ENCODE peak calls at places on chromosomes 12 and 14, in four cellular contexts. O is body of pancreas; E is CD8-positive, alpha-beta T cell; N is lower lobe of right lung. Z is an unnamed sample. For H3K4me1, the result is how much of the 10 kb centered on the place peaks cover.

GRCh38 chr12:98727196-98727595 is 82.1 kb downstream of the APAF1 start:
- DNase-seq in O (no peak), E (no peak), N (no peak), Z (no peak)

GRCh38 chr14:65462411-65462810 is 49.9 kb downstream of the FUT8 start:
- DNase-seq in O (no peak), E (no peak), N (no peak), Z (no peak)

GRCh38 chr12:92146497-92146828 is 817 bp upstream of the BTG1 start:
- DNase-seq in O (no peak), E (no peak), N (no peak), Z (no peak)

GRCh38 chr14:102371361-102371760 is 8.6 kb downstream of the TECPR2 start:
- DNase-seq in O (no peak), E (no peak), N (no peak), Z (no peak)

GRCh38 chr12:80299219-80299618 is 144.8 kb upstream of the PTPRQ start:
- DNase-seq in O (no peak), E (no peak), N (no peak), Z (no peak)

GRCh38 chr12:5513406-5513805 is 81.5 kb downstream of the NTF3 start:
- DNase-seq in O (no peak), E (peak), N (no peak), Z (no peak)

GRCh38 chr12:41202051-41202450 is 13.9 kb downstream of the PDZRN4 start:
- DNase-seq in O (no peak), E (no peak), N (no peak), Z (no peak)

GRCh38 chr12:12476836-12477531 is 85.7 kb downstream of the DUSP16 start:
- DNase-seq in O (no peak), E (no peak), N (no peak), Z (no peak)

GRCh38 chr12:39831587-39832315 is 212.1 kb upstream of the ABCD2 start:
- DNase-seq in O (no peak), E (no peak), N (no peak), Z (no peak)

GRCh38 chr14:32345311-32345771 is 16.2 kb downstream of the AKAP6 start:
- DNase-seq in O (no peak), E (no peak), N (no peak), Z (no peak)
- TF ChIP-seq CTCF in O (no peak), E (no peak), N (no peak), Z (no peak)

DNA sequence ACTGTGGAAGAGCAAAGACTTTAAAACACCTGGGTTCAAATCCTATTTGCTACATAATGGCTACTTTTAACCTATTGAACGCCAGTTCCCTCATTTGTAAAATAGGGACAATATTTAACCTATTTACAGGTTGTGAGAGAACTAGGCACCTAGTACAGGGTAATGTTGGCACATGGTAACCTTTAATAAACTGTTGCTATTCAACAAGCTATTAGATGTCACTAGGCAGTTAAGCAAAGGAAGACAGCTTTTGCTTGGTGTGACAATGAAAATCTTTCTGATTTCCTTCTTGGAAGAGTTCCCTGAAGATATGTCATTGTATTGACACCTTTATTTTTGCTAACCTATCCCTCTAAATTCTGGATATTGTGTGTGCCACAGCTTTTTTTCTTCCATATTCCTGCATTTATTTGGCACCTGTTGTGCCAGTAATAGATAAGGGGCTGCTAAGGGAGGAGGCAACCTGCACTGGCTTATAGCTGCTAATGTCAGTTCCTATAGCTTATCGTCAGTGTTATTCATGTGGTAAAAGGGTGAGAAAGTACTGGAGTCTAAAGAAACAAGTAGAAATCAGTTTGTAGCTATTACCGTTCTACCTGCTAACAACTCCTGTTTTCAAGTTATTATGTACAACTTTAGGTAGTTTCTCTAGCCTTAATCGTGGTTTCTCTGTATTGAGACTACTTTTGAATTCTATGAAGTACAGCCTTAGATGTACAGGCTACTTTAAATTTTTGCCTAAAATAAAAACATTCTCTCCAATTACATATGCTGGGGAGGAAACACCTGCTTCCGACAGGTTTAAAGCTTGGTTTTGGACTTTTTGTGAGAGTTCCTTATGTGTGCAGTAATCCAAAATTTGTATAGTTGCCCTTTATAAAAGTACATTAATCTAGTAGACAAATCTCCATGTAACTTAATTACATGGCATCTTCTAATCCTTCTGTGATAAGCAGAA is 24.3 kb downstream of the HIF1A start:
- DNase-seq in O (no peak), E (no peak), N (no peak), Z (no peak)
- H3K4me1 ChIP-seq in O (under half), E (under half), N (under half), Z (under half)

DNA sequence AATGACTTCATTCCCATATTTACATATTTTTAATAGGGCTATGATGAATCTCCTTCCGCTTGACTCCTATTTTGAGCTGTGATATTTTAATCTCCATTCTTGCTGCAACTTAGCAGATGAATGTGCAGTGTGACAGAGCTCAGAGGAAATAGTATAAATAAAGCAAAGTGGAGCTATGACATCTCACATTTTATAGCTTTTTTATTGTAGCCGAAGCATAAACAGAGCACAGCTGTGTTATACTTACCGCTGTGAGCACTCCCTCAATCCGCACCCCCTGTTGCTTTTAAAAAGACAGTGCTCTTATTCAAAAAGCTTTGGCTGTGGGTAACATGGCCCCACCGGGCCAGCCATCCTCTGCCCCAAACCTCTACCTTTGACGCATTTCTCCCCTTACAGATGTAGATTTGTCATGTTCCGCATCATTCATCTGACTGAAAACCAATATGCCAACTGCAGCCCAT is 429.1 kb upstream of the SOX5 start:
- DNase-seq in O (no peak), E (no peak), N (no peak), Z (peak)
- TF ChIP-seq CTCF in O (no peak), E (no peak), N (no peak), Z (no peak)

GRCh38 chr14:51872396-51872795 is 12.0 kb downstream of the GNG2 start:
- DNase-seq in O (no peak), E (no peak), N (no peak), Z (no peak)
- H3K4me1 ChIP-seq in O (under half), E (half or more), N (under half), Z (under half)

DNA sequence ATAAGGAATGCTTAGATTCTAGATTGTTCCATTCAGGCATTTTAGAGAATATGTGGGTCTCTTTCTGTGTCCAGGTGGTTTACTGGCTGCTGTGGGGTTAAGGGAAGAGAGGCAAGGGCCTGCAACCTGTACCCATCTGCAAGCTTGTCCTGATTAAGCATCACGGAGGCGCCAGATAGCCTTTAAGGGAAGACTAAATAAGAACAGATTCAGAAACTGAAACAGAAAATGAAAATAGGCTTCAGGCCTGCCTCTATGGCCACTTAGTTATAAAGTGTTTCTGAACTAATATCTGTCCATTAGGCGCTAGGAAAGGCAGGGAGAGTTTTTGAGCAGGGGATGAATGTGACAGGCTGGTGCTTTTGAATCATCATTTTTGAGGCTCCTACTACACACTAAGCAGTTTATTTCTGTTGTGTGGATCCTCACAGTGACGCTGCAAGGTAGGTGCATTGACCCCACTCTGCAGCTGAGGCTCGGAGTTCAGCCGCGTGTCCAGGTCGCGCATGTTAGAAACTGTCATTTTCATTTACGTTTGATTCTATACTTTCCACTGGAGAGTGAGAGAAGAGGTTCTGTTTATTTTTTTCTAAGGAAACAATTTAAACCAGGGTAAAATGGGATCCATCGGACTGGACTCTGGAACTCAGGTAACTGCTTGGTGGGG is 47.4 kb downstream of the SLC6A12 start:
- DNase-seq in O (no peak), E (no peak), N (no peak), Z (no peak)
- TF ChIP-seq CTCF in O (no peak), E (no peak), N (no peak), Z (no peak)

DNA sequence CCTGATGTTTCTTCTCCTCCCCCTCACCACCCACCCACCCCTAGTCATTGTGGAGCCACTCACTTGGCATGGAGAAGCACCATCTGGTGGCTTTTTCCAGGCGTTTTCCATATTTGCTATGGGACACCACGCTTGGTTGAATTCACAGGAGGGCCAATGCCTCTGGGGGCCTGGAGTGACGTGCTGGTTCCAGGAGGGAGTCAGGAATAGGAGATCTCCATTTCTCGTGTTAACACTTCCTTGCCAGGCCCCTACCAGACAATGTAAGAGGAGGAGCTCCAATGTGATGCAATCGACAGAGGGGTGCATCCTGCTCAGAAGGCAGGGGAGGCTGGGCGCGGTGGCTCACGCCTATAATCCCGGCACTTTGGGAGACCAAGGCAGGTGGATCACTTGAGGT is 21.6 kb upstream of the TESC start:
- DNase-seq in O (no peak), E (no peak), N (no peak), Z (no peak)
- H3K4me1 ChIP-seq in O (under half), E (under half), N (under half), Z (under half)

DNA sequence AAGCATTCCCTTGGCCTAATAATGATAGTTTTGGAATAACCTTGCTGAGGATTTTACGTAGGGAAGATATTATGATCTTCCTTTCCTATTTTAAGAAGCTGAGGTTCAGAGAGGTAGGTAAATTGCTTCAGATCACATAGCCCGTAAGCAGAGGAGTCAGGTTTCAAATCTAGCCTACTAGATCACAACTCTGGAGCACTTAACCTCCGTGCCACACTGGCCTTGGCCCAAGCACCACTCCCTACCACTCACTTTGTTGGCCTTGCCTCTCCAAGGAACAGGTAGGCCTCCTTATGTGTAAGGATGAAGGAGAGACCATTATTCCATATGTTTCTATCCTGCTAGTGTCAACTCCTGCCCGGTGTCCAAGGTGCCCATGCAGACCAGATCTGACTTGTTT is 12.4 kb upstream of the ACOT1 start:
- DNase-seq in O (no peak), E (no peak), N (peak), Z (no peak)
- TF ChIP-seq CTCF in O (no peak), E (no peak), N (no peak), Z (no peak)

GRCh38 chr14:77305696-77306095 is 15.0 kb downstream of the POMT2 start:
- DNase-seq in O (no peak), E (no peak), N (no peak), Z (no peak)

GRCh38 chr14:77309122-77309521 is 11.6 kb downstream of the POMT2 start:
- DNase-seq in O (no peak), E (no peak), N (no peak), Z (no peak)

GRCh38 chr14:77303417-77304156 is 17.1 kb downstream of the POMT2 start:
- DNase-seq in O (no peak), E (no peak), N (no peak), Z (no peak)

GRCh38 chr14:77307099-77307496 is 13.6 kb downstream of the POMT2 start:
- DNase-seq in O (no peak), E (no peak), N (no peak), Z (no peak)

GRCh38 chr14:77306406-77307098 is 14.1 kb downstream of the POMT2 start:
- DNase-seq in O (no peak), E (no peak), N (no peak), Z (no peak)
- H3K4me1 ChIP-seq in O (under half), E (under half), N (under half), Z (under half)

GRCh38 chr12:56271031-56271430 is 4.3 kb downstream of the COQ10A start:
- DNase-seq in O (no peak), E (no peak), N (no peak), Z (no peak)
- TF ChIP-seq CTCF in O (no peak), E (no peak), N (peak), Z (no peak)

GRCh38 chr14:35335388-35336092 is 43.4 kb downstream of the PSMA6 start:
- DNase-seq in O (peak), E (no peak), N (no peak), Z (peak)
- H3K4me1 ChIP-seq in O (half or more), E (under half), N (half or more), Z (half or more)

Z was measured in mucosa of descending colon.